ENCODE peak calls at places on chromosomes 16 and 17, in seven cellular contexts. One of them, this sample, is unnamed.

GRCh38 chr17:36721560-36722120 is 120.3 kb downstream of the MRM1 start:
- DNase-seq in heart right ventricle: no peak
- DNase-seq in ovary: no peak
- DNase-seq in colonic mucosa: no peak
- DNase-seq in lower leg skin: no peak
- DNase-seq in IMR-90: peak; percentile 2
- DNase-seq in CD8-positive, alpha-beta T cell: no peak
- DNase-seq in this sample: no peak

GRCh38 chr17:2107050-2107449 is 52.1 kb downstream of the HIC1 start:
- DNase-seq in ovary: no peak
- DNase-seq in lower leg skin: peak; percentile 42
- DNase-seq in colonic mucosa: no peak
- DNase-seq in heart right ventricle: no peak
- DNase-seq in CD8-positive, alpha-beta T cell: no peak
- DNase-seq in IMR-90: no peak
- DNase-seq in this sample: no peak

GRCh38 chr16:84982434-84982833 is 28.9 kb downstream of the ZDHHC7 start:
- DNase-seq in CD8-positive, alpha-beta T cell: no peak
- DNase-seq in colonic mucosa: peak; percentile 71
- DNase-seq in heart right ventricle: no peak
- DNase-seq in IMR-90: no peak
- DNase-seq in ovary: no peak
- DNase-seq in lower leg skin: no peak
- DNase-seq in this sample: no peak

GRCh38 chr17:77882481-77883212 is 75.9 kb upstream of the TNRC6C start:
- DNase-seq in IMR-90: peak; percentile 61
- DNase-seq in CD8-positive, alpha-beta T cell: peak; percentile 66
- DNase-seq in lower leg skin: no peak
- DNase-seq in colonic mucosa: peak; percentile 51
- DNase-seq in ovary: no peak
- DNase-seq in heart right ventricle: peak; percentile 77
- DNase-seq in this sample: no peak

GRCh38 chr17:48240562-48241130 is 133.1 kb downstream of the SNX11 start:
- DNase-seq in colonic mucosa: no peak
- DNase-seq in heart right ventricle: no peak
- DNase-seq in ovary: no peak
- DNase-seq in CD8-positive, alpha-beta T cell: no peak
- DNase-seq in lower leg skin: no peak
- DNase-seq in IMR-90: peak; percentile 11
- DNase-seq in this sample: no peak

GRCh38 chr16:69089091-69089912 is 16.2 kb upstream of the HAS3 start:
- DNase-seq in lower leg skin: no peak
- DNase-seq in ovary: no peak
- DNase-seq in heart right ventricle: no peak
- DNase-seq in CD8-positive, alpha-beta T cell: peak; percentile 16
- DNase-seq in IMR-90: peak; percentile 53
- DNase-seq in colonic mucosa: no peak
- DNase-seq in this sample: peak; percentile 14

GRCh38 chr17:56880133-56880532 is 33.7 kb downstream of the TRIM25 start:
- DNase-seq in IMR-90: no peak
- DNase-seq in lower leg skin: no peak
- DNase-seq in heart right ventricle: no peak
- DNase-seq in colonic mucosa: no peak
- DNase-seq in ovary: no peak
- DNase-seq in CD8-positive, alpha-beta T cell: no peak
- DNase-seq in this sample: no peak

GRCh38 chr16:1687427-1688316 is 9.6 kb downstream of the JPT2 start:
- DNase-seq in IMR-90: no peak
- DNase-seq in colonic mucosa: no peak
- DNase-seq in ovary: no peak
- DNase-seq in heart right ventricle: no peak
- DNase-seq in lower leg skin: no peak
- DNase-seq in CD8-positive, alpha-beta T cell: no peak
- DNase-seq in this sample: no peak

GRCh38 chr16:84144859-84145639 is at the start of the genes DNAAF1 and HSDL1:
- DNase-seq in colonic mucosa: peak; percentile 95
- DNase-seq in CD8-positive, alpha-beta T cell: peak; percentile 96
- DNase-seq in heart right ventricle: peak; percentile 90
- DNase-seq in lower leg skin: peak; percentile 97
- DNase-seq in ovary: peak; percentile 96
- DNase-seq in IMR-90: peak; percentile 73
- DNase-seq in this sample: peak; percentile 97

GRCh38 chr17:36937961-36938565 is 788 bp downstream of the LHX1 start:
- DNase-seq in lower leg skin: peak; percentile 86
- DNase-seq in IMR-90: peak; percentile 25
- DNase-seq in colonic mucosa: no peak
- DNase-seq in ovary: no peak
- DNase-seq in heart right ventricle: no peak
- DNase-seq in CD8-positive, alpha-beta T cell: no peak
- DNase-seq in this sample: no peak

GRCh38 chr16:10027553-10027952 is 154.7 kb downstream of the GRIN2A start:
- DNase-seq in heart right ventricle: no peak
- DNase-seq in lower leg skin: no peak
- DNase-seq in IMR-90: no peak
- DNase-seq in ovary: no peak
- DNase-seq in CD8-positive, alpha-beta T cell: no peak
- DNase-seq in colonic mucosa: no peak
- DNase-seq in this sample: no peak

GRCh38 chr17:68057531-68057952 is 22.0 kb downstream of the KPNA2 start:
- DNase-seq in lower leg skin: peak; percentile 50
- DNase-seq in CD8-positive, alpha-beta T cell: peak; percentile 29
- DNase-seq in colonic mucosa: peak; percentile 46
- DNase-seq in ovary: no peak
- DNase-seq in IMR-90: peak; percentile 56
- DNase-seq in heart right ventricle: no peak
- DNase-seq in this sample: no peak

GRCh38 chr16:87849419-87850008 is 19.8 kb downstream of the SLC7A5 start:
- DNase-seq in colonic mucosa: no peak
- DNase-seq in ovary: no peak
- DNase-seq in IMR-90: no peak
- DNase-seq in CD8-positive, alpha-beta T cell: no peak
- DNase-seq in heart right ventricle: no peak
- DNase-seq in lower leg skin: no peak
- DNase-seq in this sample: no peak

GRCh38 chr16:82748026-82748425 is 121.3 kb downstream of the CDH13 start:
- DNase-seq in heart right ventricle: peak; percentile 57
- DNase-seq in ovary: no peak
- DNase-seq in CD8-positive, alpha-beta T cell: no peak
- DNase-seq in lower leg skin: no peak
- DNase-seq in colonic mucosa: no peak
- DNase-seq in IMR-90: peak; percentile 66
- DNase-seq in this sample: no peak

GRCh38 chr17:73956595-73957465 is 246.6 kb upstream of the RPL38 start:
- DNase-seq in heart right ventricle: peak; percentile 17
- DNase-seq in ovary: no peak
- DNase-seq in IMR-90: no peak
- DNase-seq in lower leg skin: peak; percentile 88
- DNase-seq in colonic mucosa: peak; percentile 74
- DNase-seq in CD8-positive, alpha-beta T cell: peak; percentile 16
- DNase-seq in this sample: peak; percentile 63

GRCh38 chr16:15049581-15050180 is 6.2 kb downstream of the NTAN1 start:
- DNase-seq in lower leg skin: peak; percentile 82
- DNase-seq in IMR-90: no peak
- DNase-seq in CD8-positive, alpha-beta T cell: no peak
- DNase-seq in colonic mucosa: no peak
- DNase-seq in ovary: no peak
- DNase-seq in heart right ventricle: no peak
- DNase-seq in this sample: no peak

GRCh38 chr17:3529817-3530741 is 27.5 kb downstream of the TRPV3 start:
- DNase-seq in lower leg skin: no peak
- DNase-seq in CD8-positive, alpha-beta T cell: no peak
- DNase-seq in colonic mucosa: peak; percentile 39
- DNase-seq in ovary: peak; percentile 79
- DNase-seq in heart right ventricle: peak; percentile 68
- DNase-seq in IMR-90: no peak
- DNase-seq in this sample: no peak

GRCh38 chr16:73125860-73126259 is 77.9 kb upstream of the ZFHX3 start:
- DNase-seq in CD8-positive, alpha-beta T cell: no peak
- DNase-seq in lower leg skin: no peak
- DNase-seq in ovary: no peak
- DNase-seq in heart right ventricle: no peak
- DNase-seq in colonic mucosa: no peak
- DNase-seq in IMR-90: peak; percentile 66
- DNase-seq in this sample: no peak

GRCh38 chr16:52070341-52071057 is 476.4 kb downstream of the TOX3 start:
- DNase-seq in heart right ventricle: no peak
- DNase-seq in colonic mucosa: no peak
- DNase-seq in CD8-positive, alpha-beta T cell: no peak
- DNase-seq in IMR-90: no peak
- DNase-seq in lower leg skin: no peak
- DNase-seq in ovary: no peak
- DNase-seq in this sample: no peak

GRCh38 chr16:27234603-27235002 is 31.3 kb downstream of the KDM8 start:
- DNase-seq in heart right ventricle: no peak
- DNase-seq in ovary: no peak
- DNase-seq in colonic mucosa: no peak
- DNase-seq in lower leg skin: no peak
- DNase-seq in IMR-90: no peak
- DNase-seq in CD8-positive, alpha-beta T cell: no peak
- DNase-seq in this sample: no peak

GRCh38 chr17:68613739-68614298 is 12.7 kb upstream of the FAM20A start:
- DNase-seq in heart right ventricle: peak; percentile 71
- DNase-seq in lower leg skin: no peak
- DNase-seq in colonic mucosa: peak; percentile 70
- DNase-seq in IMR-90: no peak
- DNase-seq in CD8-positive, alpha-beta T cell: no peak
- DNase-seq in ovary: no peak
- DNase-seq in this sample: no peak

GRCh38 chr17:78168906-78169793 is 769 bp downstream of the SYNGR2 start:
- DNase-seq in IMR-90: peak; percentile 33
- DNase-seq in CD8-positive, alpha-beta T cell: no peak
- DNase-seq in heart right ventricle: peak; percentile 68
- DNase-seq in ovary: peak; percentile 60
- DNase-seq in colonic mucosa: peak; percentile 90
- DNase-seq in lower leg skin: no peak
- DNase-seq in this sample: peak; percentile 28

GRCh38 chr17:55735784-55736405 is 13.2 kb upstream of the TMEM100 start:
- DNase-seq in IMR-90: peak; percentile 62
- DNase-seq in CD8-positive, alpha-beta T cell: no peak
- DNase-seq in ovary: no peak
- DNase-seq in colonic mucosa: peak; percentile 58
- DNase-seq in heart right ventricle: peak; percentile 54
- DNase-seq in lower leg skin: no peak
- DNase-seq in this sample: no peak

GRCh38 chr16:12098429-12099310 is 122.1 kb downstream of the SNX29 start:
- DNase-seq in colonic mucosa: no peak
- DNase-seq in heart right ventricle: no peak
- DNase-seq in lower leg skin: no peak
- DNase-seq in ovary: no peak
- DNase-seq in CD8-positive, alpha-beta T cell: no peak
- DNase-seq in IMR-90: no peak
- DNase-seq in this sample: no peak
- TF ChIP-seq CTCF in colonic mucosa: no peak
- TF ChIP-seq CTCF in heart right ventricle: no peak
- TF ChIP-seq CTCF in lower leg skin: no peak
- TF ChIP-seq CTCF in ovary: no peak
- TF ChIP-seq CTCF in CD8-positive, alpha-beta T cell: no peak
- TF ChIP-seq CTCF in IMR-90: no peak
- TF ChIP-seq CTCF in this sample: no peak

GRCh38 chr17:45107286-45107685 is 25.0 kb downstream of the PLCD3 start:
- DNase-seq in CD8-positive, alpha-beta T cell: no peak
- DNase-seq in colonic mucosa: no peak
- DNase-seq in IMR-90: no peak
- DNase-seq in ovary: no peak
- DNase-seq in lower leg skin: no peak
- DNase-seq in heart right ventricle: no peak
- DNase-seq in this sample: no peak

GRCh38 chr17:45108051-45108450 is 24.3 kb downstream of the PLCD3 start:
- DNase-seq in lower leg skin: no peak
- DNase-seq in colonic mucosa: no peak
- DNase-seq in IMR-90: no peak
- DNase-seq in CD8-positive, alpha-beta T cell: no peak
- DNase-seq in ovary: no peak
- DNase-seq in heart right ventricle: no peak
- DNase-seq in this sample: no peak

GRCh38 chr17:45110676-45111611 is 21.4 kb downstream of the PLCD3 start:
- DNase-seq in IMR-90: no peak
- DNase-seq in CD8-positive, alpha-beta T cell: no peak
- DNase-seq in colonic mucosa: no peak
- DNase-seq in ovary: peak; percentile 63
- DNase-seq in heart right ventricle: peak; percentile 76
- DNase-seq in lower leg skin: no peak
- DNase-seq in this sample: no peak

GRCh38 chr17:45106582-45106981 is 25.7 kb downstream of the PLCD3 start:
- DNase-seq in ovary: no peak
- DNase-seq in colonic mucosa: no peak
- DNase-seq in CD8-positive, alpha-beta T cell: no peak
- DNase-seq in lower leg skin: no peak
- DNase-seq in heart right ventricle: no peak
- DNase-seq in IMR-90: no peak
- DNase-seq in this sample: no peak

GRCh38 chr17:45108595-45109521 is 23.5 kb downstream of the PLCD3 start:
- DNase-seq in IMR-90: no peak
- DNase-seq in lower leg skin: no peak
- DNase-seq in CD8-positive, alpha-beta T cell: no peak
- DNase-seq in heart right ventricle: no peak
- DNase-seq in colonic mucosa: no peak
- DNase-seq in ovary: no peak
- DNase-seq in this sample: no peak
- TF ChIP-seq CTCF in IMR-90: peak; percentile 5
- TF ChIP-seq CTCF in lower leg skin: no peak
- TF ChIP-seq CTCF in CD8-positive, alpha-beta T cell: no peak
- TF ChIP-seq CTCF in heart right ventricle: no peak
- TF ChIP-seq CTCF in colonic mucosa: no peak
- TF ChIP-seq CTCF in ovary: no peak
- TF ChIP-seq CTCF in this sample: no peak

GRCh38 chr16:48862087-48862532 is 252.1 kb upstream of the N4BP1 start:
- DNase-seq in ovary: no peak
- DNase-seq in heart right ventricle: no peak
- DNase-seq in colonic mucosa: peak; percentile 17
- DNase-seq in lower leg skin: no peak
- DNase-seq in IMR-90: peak; percentile 80
- DNase-seq in CD8-positive, alpha-beta T cell: no peak
- DNase-seq in this sample: no peak
- TF ChIP-seq CTCF in ovary: no peak
- TF ChIP-seq CTCF in heart right ventricle: no peak
- TF ChIP-seq CTCF in colonic mucosa: no peak
- TF ChIP-seq CTCF in lower leg skin: no peak
- TF ChIP-seq CTCF in IMR-90: peak; percentile 49
- TF ChIP-seq CTCF in CD8-positive, alpha-beta T cell: no peak
- TF ChIP-seq CTCF in this sample: peak; percentile 33

DNA sequence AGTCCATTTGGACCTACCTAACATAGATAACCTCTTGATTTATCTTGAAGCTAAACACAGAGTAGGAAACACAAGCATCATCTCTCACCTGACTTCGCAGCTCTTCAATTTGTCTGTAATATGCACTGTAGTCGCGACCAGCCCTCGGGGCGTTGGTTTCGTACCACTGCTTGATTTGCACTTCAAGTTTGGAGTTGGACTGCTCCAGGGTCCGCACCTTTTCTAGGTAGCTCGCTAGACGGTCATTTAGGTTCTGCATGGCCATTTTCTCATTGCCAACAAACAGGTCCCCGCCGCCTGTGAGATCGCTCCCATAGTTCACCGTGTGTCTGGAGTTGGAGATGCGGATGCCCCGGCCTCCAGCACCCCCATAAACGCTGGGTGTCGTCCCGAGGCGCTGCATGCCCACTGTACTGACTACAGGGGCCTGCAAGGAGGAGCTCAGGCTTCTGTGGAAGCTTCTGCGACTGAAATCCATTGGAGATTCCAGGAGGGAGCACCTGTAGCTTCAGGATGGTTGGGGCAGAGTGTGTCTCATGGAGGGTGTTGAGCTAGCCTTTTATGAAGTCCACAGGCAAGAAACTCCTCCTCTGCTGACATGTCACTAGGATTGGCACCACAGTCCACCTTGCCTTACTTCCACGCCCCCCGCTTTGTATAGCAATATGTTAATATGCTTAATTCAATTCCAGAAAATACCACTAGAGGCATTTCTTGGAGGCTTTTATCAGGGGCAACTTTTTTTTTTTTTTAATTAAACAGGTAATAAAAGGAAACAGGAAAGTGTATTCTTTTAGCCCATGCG is at the start of gene KRT20:
- DNase-seq in IMR-90: no peak
- DNase-seq in CD8-positive, alpha-beta T cell: no peak
- DNase-seq in lower leg skin: no peak
- DNase-seq in ovary: no peak
- DNase-seq in colonic mucosa: peak; percentile 64
- DNase-seq in heart right ventricle: no peak
- DNase-seq in this sample: no peak
- TF ChIP-seq CTCF in IMR-90: no peak
- TF ChIP-seq CTCF in CD8-positive, alpha-beta T cell: no peak
- TF ChIP-seq CTCF in lower leg skin: no peak
- TF ChIP-seq CTCF in ovary: no peak
- TF ChIP-seq CTCF in colonic mucosa: peak; percentile 31
- TF ChIP-seq CTCF in heart right ventricle: no peak
- TF ChIP-seq CTCF in this sample: peak; percentile 24